ENCODE peak calls at places on chromosomes 11 and 22, in seven cellular contexts. J, B, D, Q, E, T and K are unnamed samples.
A peak's percentile ranks its signal among the peaks of the same experiment; 100 is the strongest.

GRCh38 chr11:35106595-35106994 is 32.4 kb upstream of the CD44 start:
- DNase-seq in T (no peak), J (no peak), E (no peak), B (no peak), D (no peak), Q (no peak), K (no peak)

GRCh38 chr11:133924661-133925060 is 32.1 kb downstream of the IGSF9B start:
- DNase-seq in D (no peak), B (no peak), Q (no peak), T (no peak), E (no peak), J (no peak), K (no peak)

GRCh38 chr11:74926304-74927030 is 22.4 kb downstream of the XRRA1 start:
- DNase-seq in E (peak; percentile 86), J (no peak), B (no peak), D (no peak), T (no peak), Q (peak; percentile 28), K (no peak)

GRCh38 chr11:134949121-134949591 is 537.1 kb upstream of the B3GAT1 start:
- DNase-seq in Q (peak; percentile 79), B (no peak), J (no peak), E (peak; percentile 88), D (no peak), T (no peak), K (no peak)

GRCh38 chr11:114060402-114061052 is 1.0 kb downstream of the ZBTB16 start:
- DNase-seq in D (peak; percentile 57), B (peak; percentile 91), J (peak; percentile 51), Q (no peak), E (peak; percentile 64), T (peak; percentile 45), K (peak; percentile 40)

GRCh38 chr22:31139066-31139465 is 1.2 kb downstream of the PLA2G3 start:
- DNase-seq in Q (no peak), J (no peak), B (no peak), E (no peak), T (no peak), D (no peak), K (no peak)

GRCh38 chr11:20966489-20966888 is 297.1 kb downstream of the NELL1 start:
- DNase-seq in D (no peak), J (no peak), Q (no peak), B (no peak), E (no peak), T (no peak), K (no peak)

GRCh38 chr11:108965602-108966001 is 300.7 kb downstream of the DDX10 start:
- DNase-seq in T (no peak), B (no peak), J (no peak), Q (peak; percentile 89), E (peak; percentile 96), D (no peak), K (no peak)

GRCh38 chr11:70289582-70289981 is 19.1 kb downstream of the PPFIA1 start:
- DNase-seq in E (no peak), Q (no peak), T (no peak), J (no peak), D (no peak), B (no peak), K (no peak)

GRCh38 chr11:129846508-129847335 is 31.1 kb downstream of the TMEM45B start:
- DNase-seq in T (no peak), E (peak; percentile 86), D (no peak), Q (peak; percentile 91), B (no peak), J (no peak), K (no peak)

GRCh38 chr11:68659158-68659921 is 25.0 kb upstream of the GAL start:
- DNase-seq in Q (peak; percentile 99), D (peak; percentile 66), B (peak; percentile 54), E (peak; percentile 99), J (peak; percentile 66), T (no peak), K (no peak)

GRCh38 chr11:57585301-57585700 is 12.2 kb upstream of the SERPING1 start:
- DNase-seq in Q (no peak), D (no peak), T (no peak), B (peak; percentile 9), E (no peak), J (no peak), K (no peak)

GRCh38 chr22:41963453-41964105 is 5.7 kb upstream of the SEPTIN3 start:
- DNase-seq in B (no peak), Q (peak; percentile 37), D (no peak), J (no peak), T (peak; percentile 65), E (no peak), K (no peak)

GRCh38 chr11:101912823-101913284 is 2.0 kb upstream of the CEP126 start:
- DNase-seq in Q (peak; percentile 45), D (no peak), B (no peak), T (no peak), E (peak; percentile 25), J (no peak), K (no peak)

GRCh38 chr22:48687606-48688005 is 1140.1 kb downstream of the BRD1 start:
- DNase-seq in T (no peak), D (no peak), E (no peak), Q (no peak), B (no peak), J (no peak), K (no peak)

GRCh38 chr11:35549787-35550186 is 24.4 kb upstream of the PAMR1 start:
- DNase-seq in T (no peak), J (no peak), B (no peak), E (peak; percentile 98), D (no peak), Q (peak; percentile 88), K (no peak)

GRCh38 chr11:88849368-88849767 is 216.4 kb downstream of the GRM5 start:
- DNase-seq in D (no peak), E (peak; percentile 64), J (no peak), T (no peak), Q (peak; percentile 6), B (no peak), K (no peak)

GRCh38 chr22:49510718-49511117 is 317.0 kb downstream of the BRD1 start:
- DNase-seq in J (no peak), E (no peak), D (no peak), B (no peak), Q (no peak), T (no peak), K (no peak)

GRCh38 chr11:124608146-124608545 is 3.1 kb upstream of the PANX3 start:
- DNase-seq in B (no peak), D (no peak), E (no peak), J (no peak), Q (no peak), T (no peak), K (no peak)

DNA sequence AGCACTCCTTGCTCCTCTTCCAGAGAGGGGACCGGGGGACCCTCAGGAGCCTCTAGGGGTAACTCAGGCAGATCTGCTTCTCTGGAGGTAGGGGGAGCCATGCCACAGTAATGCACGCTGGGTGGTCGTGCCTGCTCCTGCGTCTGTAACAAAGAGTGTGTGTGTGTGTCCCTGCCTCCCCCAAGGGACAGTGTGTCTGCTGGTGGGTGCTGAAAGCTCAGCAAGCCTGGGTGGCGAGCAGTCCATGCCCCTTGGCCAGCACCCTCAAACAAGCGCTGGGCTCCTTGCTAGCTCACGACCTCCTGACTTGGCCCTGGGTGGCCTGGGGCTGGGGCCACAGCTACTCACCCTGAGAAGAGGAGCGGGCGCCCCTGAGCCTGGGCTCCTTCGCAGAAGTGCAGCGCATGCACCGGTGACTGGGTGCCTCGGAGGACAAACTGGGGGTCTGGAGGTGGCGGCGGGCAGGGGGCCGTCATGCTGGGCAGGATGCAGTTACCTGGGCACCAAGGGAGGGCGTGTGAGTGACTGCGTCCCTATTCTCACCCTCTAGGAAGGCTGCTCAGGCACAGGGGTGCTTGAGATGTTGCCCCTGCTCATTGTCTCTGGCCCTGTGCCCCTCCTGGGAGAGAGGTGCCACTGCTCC is 33.7 kb downstream of the GNB1L start:
- DNase-seq in B (peak; percentile 75), E (no peak), D (no peak), J (no peak), Q (no peak), T (peak; percentile 19), K (peak; percentile 8)
- TF ChIP-seq CTCF in B (no peak), E (no peak), D (no peak), J (no peak), Q (no peak), T (no peak), K (no peak)

GRCh38 chr22:19503869-19504268 is 20.3 kb downstream of the CLDN5 start:
- DNase-seq in E (no peak), T (no peak), Q (no peak), B (no peak), D (no peak), J (no peak), K (no peak)
- TF ChIP-seq CTCF in E (no peak), T (no peak), Q (no peak), B (no peak), D (no peak), J (no peak), K (peak; percentile 11)

DNA sequence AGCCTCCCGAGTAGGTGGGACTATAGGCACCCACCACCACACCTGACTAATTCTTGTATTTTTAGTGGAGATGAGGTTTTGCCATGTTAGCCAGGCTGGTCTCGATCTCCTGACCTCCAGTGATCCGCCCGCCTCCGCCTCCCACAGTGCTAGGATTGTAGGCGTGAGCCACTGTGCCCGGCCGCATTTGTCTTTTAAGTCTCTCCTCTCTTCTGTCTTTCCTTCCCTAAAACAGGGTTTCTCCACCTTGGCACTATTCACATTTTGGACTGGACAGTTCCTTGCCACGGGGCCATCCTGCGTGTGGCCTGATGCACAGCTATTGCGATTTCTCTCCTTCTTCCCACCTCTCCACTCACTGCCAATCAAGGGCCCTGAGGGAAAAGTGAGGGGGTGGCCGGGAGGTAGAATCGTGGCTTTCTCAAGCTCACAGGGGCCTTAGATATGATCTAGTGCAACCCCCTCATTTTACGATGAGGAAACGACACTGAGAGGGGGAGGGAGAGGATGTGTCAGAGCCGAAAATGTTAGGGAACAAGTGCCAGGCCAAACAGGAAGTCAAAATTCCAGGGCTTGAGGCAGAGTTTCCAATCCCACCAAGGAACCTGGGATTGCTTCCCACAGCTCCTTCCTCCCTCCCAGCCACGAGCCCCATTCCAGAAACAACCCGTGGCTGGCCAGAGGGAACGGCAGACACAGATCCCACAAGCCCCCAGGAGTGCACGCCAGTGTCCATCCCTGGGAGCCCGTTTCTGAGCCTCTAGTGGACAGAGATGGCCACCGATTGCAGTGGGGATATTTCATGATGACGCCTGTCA is 21.2 kb downstream of the SCGB1A1 start:
- DNase-seq in B (no peak), J (peak; percentile 72), Q (peak; percentile 36), D (no peak), E (peak; percentile 74), T (no peak), K (no peak)
- TF ChIP-seq CTCF in B (no peak), J (no peak), Q (no peak), D (no peak), E (no peak), T (no peak), K (no peak)

DNA sequence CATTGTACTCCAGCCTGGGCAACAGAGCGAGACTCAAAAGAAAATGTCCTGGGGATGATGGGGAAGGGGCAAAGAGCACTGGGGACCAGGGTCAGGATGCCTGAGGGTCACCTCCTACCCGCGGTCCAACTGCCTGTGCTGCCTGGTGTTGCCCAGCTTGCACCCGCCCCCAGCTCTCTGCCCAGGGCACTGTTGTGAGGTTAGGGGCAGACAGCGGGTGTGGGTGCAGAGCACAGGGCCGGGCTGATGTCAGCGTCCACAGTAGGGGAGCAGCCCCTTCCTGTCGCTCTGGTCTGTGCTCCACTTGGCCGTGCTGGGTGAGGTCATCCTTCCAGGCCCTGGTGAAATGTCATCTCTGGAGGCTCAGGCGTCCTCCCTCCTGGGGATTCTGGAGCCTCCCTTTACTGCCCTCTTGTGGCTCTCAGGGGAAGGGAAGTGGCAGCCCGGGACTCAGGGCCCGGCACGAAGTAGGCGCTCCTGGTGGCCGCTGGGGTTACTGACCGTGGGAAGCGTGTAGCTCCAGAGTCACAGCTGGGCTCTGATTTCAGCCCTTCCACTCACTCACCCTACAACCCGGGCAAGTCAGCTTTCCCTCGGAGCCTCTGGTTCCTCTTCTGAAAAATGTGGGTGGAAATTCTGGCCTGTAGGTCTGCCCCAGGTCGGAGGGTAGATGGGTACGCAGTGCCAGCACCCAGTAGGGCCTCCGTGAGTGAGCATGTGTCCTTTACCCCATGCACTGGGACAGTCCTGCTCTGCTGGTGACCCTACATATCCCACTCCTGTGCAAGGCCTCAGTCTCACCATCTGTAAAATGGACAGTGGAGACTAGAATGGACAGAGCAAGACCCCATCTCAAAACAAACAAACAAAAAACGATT is 17.3 kb upstream of the PRR5 start:
- DNase-seq in D (peak; percentile 70), J (peak; percentile 74), E (peak; percentile 95), T (peak; percentile 85), B (peak; percentile 93), Q (peak; percentile 90), K (peak; percentile 76)
- TF ChIP-seq CTCF in D (peak; percentile 91), J (peak; percentile 89), E (peak; percentile 100), T (no peak), B (peak; percentile 99), Q (peak; percentile 100), K (peak; percentile 98)